ENCODE peak calls at places on chromosomes 6 and 20, in seven cellular contexts. Z is AG04450; N is activated naive CD4-positive, alpha-beta T cell; T is GOT3; L is substantia nigra; J is activated T-helper 1 cell treated with Interleukin-2 at 50 U/mL for 16 hours; V is left ventricle myocardium inferior. R is an unnamed sample.

GRCh38 chr20:5835234-5835845 is 85.1 kb downstream of the SHLD1 start:
- DNase-seq in Z (no peak), N (no peak), T (no peak), L (no peak), J (no peak), V (peak; percentile 22), R (no peak)

GRCh38 chr6:47023543-47023942 is 18.6 kb downstream of the ADGRF1 start:
- DNase-seq in Z (no peak), N (no peak), T (no peak), L (no peak), J (no peak), V (no peak), R (no peak)

GRCh38 chr20:57662313-57663240 is 42.4 kb upstream of the ZBP1 start:
- DNase-seq in Z (no peak), N (no peak), T (no peak), L (no peak), J (no peak), V (peak; percentile 10), R (no peak)

GRCh38 chr6:161161889-161162624 is 111.8 kb downstream of the AGPAT4 start:
- DNase-seq in Z (no peak), N (no peak), T (no peak), L (no peak), J (no peak), V (no peak), R (no peak)

GRCh38 chr6:56368484-56368883 is 121.1 kb upstream of the COL21A1 start:
- DNase-seq in Z (no peak), N (no peak), T (no peak), L (no peak), J (no peak), V (no peak), R (no peak)

GRCh38 chr20:46939566-46939965 is 44.9 kb downstream of the EYA2 start:
- DNase-seq in Z (no peak), N (no peak), T (no peak), L (no peak), J (no peak), V (no peak), R (no peak)

GRCh38 chr6:5205877-5206840 is 54.6 kb downstream of the LYRM4 start:
- DNase-seq in Z (no peak), N (no peak), T (no peak), L (peak; percentile 62), J (no peak), V (peak; percentile 67), R (no peak)

GRCh38 chr6:105209950-105210706 is 30.3 kb upstream of the POPDC3 start:
- DNase-seq in Z (peak; percentile 33), N (no peak), T (no peak), L (no peak), J (no peak), V (no peak), R (no peak)

GRCh38 chr20:61704661-61705060 is 361.0 kb downstream of the TAF4 start:
- DNase-seq in Z (no peak), N (no peak), T (no peak), L (no peak), J (no peak), V (no peak), R (no peak)

GRCh38 chr6:31058128-31058894 is 48.0 kb downstream of the MUC22 start:
- DNase-seq in Z (peak; percentile 87), N (no peak), T (no peak), L (no peak), J (no peak), V (no peak), R (no peak)

GRCh38 chr20:46056970-46057855 is 28.2 kb downstream of the SLC12A5 start:
- DNase-seq in Z (no peak), N (no peak), T (no peak), L (no peak), J (no peak), V (peak; percentile 29), R (no peak)

GRCh38 chr20:11246251-11246775 is 572.5 kb upstream of the JAG1 start:
- DNase-seq in Z (no peak), N (no peak), T (no peak), L (no peak), J (no peak), V (no peak), R (no peak)

GRCh38 chr6:15453622-15454021 is 207.8 kb downstream of the JARID2 start:
- DNase-seq in Z (no peak), N (no peak), T (no peak), L (no peak), J (no peak), V (peak; percentile 27), R (no peak)

GRCh38 chr6:26157150-26157837 is 70.1 kb downstream of the HFE start:
- DNase-seq in Z (no peak), N (no peak), T (no peak), L (peak; percentile 22), J (no peak), V (peak; percentile 45), R (peak; percentile 72)

GRCh38 chr20:23207826-23208555 is 121.9 kb upstream of the CD93 start:
- DNase-seq in Z (no peak), N (no peak), T (no peak), L (no peak), J (no peak), V (no peak), R (no peak)